ENCODE peak calls at places on chromosomes 7 and 10, in five cellular contexts. One of them, this sample, is unnamed.

GRCh38 chr10:93916257-93917063 is 22.7 kb downstream of the SLC35G1 start:
- DNase-seq in EL: peak
- DNase-seq in NCI-H69: peak
- DNase-seq in substantia nigra: no peak
- DNase-seq in CD8-positive, alpha-beta memory T cell: no peak
- DNase-seq in this sample: peak

GRCh38 chr10:132616170-132616994 is 78.8 kb downstream of the INPP5A start:
- DNase-seq in EL: no peak
- DNase-seq in NCI-H69: no peak
- DNase-seq in substantia nigra: no peak
- DNase-seq in CD8-positive, alpha-beta memory T cell: peak
- DNase-seq in this sample: no peak

GRCh38 chr7:156895024-156895780 is 2.2 kb upstream of the LMBR1 start:
- DNase-seq in EL: no peak
- DNase-seq in NCI-H69: no peak
- DNase-seq in substantia nigra: no peak
- DNase-seq in CD8-positive, alpha-beta memory T cell: no peak
- DNase-seq in this sample: no peak

GRCh38 chr10:35895331-35895730 is 253.2 kb upstream of the FZD8 start:
- DNase-seq in EL: no peak
- DNase-seq in NCI-H69: no peak
- DNase-seq in substantia nigra: no peak
- DNase-seq in CD8-positive, alpha-beta memory T cell: no peak
- DNase-seq in this sample: peak

GRCh38 chr10:14325325-14325955 is 5.3 kb downstream of the FRMD4A start:
- DNase-seq in EL: peak
- DNase-seq in NCI-H69: peak
- DNase-seq in substantia nigra: no peak
- DNase-seq in CD8-positive, alpha-beta memory T cell: peak
- DNase-seq in this sample: peak

GRCh38 chr7:146366938-146367337 is 250.3 kb downstream of the CNTNAP2 start:
- DNase-seq in EL: no peak
- DNase-seq in NCI-H69: no peak
- DNase-seq in substantia nigra: no peak
- DNase-seq in CD8-positive, alpha-beta memory T cell: no peak
- DNase-seq in this sample: peak

GRCh38 chr7:50393076-50393475 is 57.1 kb downstream of the FIGNL1 start:
- DNase-seq in EL: no peak
- DNase-seq in NCI-H69: no peak
- DNase-seq in substantia nigra: no peak
- DNase-seq in CD8-positive, alpha-beta memory T cell: no peak
- DNase-seq in this sample: no peak

GRCh38 chr7:139698278-139698677 is 79.5 kb downstream of the HIPK2 start:
- DNase-seq in EL: no peak
- DNase-seq in NCI-H69: no peak
- DNase-seq in substantia nigra: no peak
- DNase-seq in CD8-positive, alpha-beta memory T cell: no peak
- DNase-seq in this sample: no peak

GRCh38 chr10:128173383-128173782 is 47.2 kb upstream of the MKI67 start:
- DNase-seq in EL: peak
- DNase-seq in NCI-H69: no peak
- DNase-seq in substantia nigra: no peak
- DNase-seq in CD8-positive, alpha-beta memory T cell: no peak
- DNase-seq in this sample: peak

GRCh38 chr7:95323410-95324129 is 762 bp downstream of the PON1 start:
- DNase-seq in EL: no peak
- DNase-seq in NCI-H69: no peak
- DNase-seq in substantia nigra: no peak
- DNase-seq in CD8-positive, alpha-beta memory T cell: no peak
- DNase-seq in this sample: no peak

GRCh38 chr7:130741336-130741995 is 7.5 kb upstream of the KLF14 start:
- DNase-seq in EL: no peak
- DNase-seq in NCI-H69: no peak
- DNase-seq in substantia nigra: no peak
- DNase-seq in CD8-positive, alpha-beta memory T cell: no peak
- DNase-seq in this sample: no peak

GRCh38 chr7:39465055-39465929 is 100.9 kb upstream of the YAE1 start:
- DNase-seq in EL: peak
- DNase-seq in NCI-H69: peak
- DNase-seq in substantia nigra: no peak
- DNase-seq in CD8-positive, alpha-beta memory T cell: no peak
- DNase-seq in this sample: peak

GRCh38 chr7:21364838-21365267 is 63.0 kb upstream of the SP4 start:
- DNase-seq in EL: peak
- DNase-seq in NCI-H69: no peak
- DNase-seq in substantia nigra: no peak
- DNase-seq in CD8-positive, alpha-beta memory T cell: no peak
- DNase-seq in this sample: no peak

GRCh38 chr10:126749030-126749655 is 78.7 kb upstream of the C10orf90 start:
- DNase-seq in EL: peak
- DNase-seq in NCI-H69: peak
- DNase-seq in substantia nigra: peak
- DNase-seq in CD8-positive, alpha-beta memory T cell: peak
- DNase-seq in this sample: peak

GRCh38 chr7:116610210-116610609 is 61.8 kb upstream of the MET start:
- DNase-seq in EL: peak
- DNase-seq in NCI-H69: no peak
- DNase-seq in substantia nigra: no peak
- DNase-seq in CD8-positive, alpha-beta memory T cell: no peak
- DNase-seq in this sample: peak

GRCh38 chr10:98910048-98910447 is 325.6 kb downstream of the HPSE2 start:
- DNase-seq in EL: no peak
- DNase-seq in NCI-H69: no peak
- DNase-seq in substantia nigra: no peak
- DNase-seq in CD8-positive, alpha-beta memory T cell: no peak
- DNase-seq in this sample: no peak

GRCh38 chr10:103281753-103282152 is 4.8 kb downstream of the INA start:
- DNase-seq in EL: peak
- DNase-seq in NCI-H69: peak
- DNase-seq in substantia nigra: no peak
- DNase-seq in CD8-positive, alpha-beta memory T cell: no peak
- DNase-seq in this sample: peak

GRCh38 chr10:36341466-36341865 is 699.4 kb upstream of the FZD8 start:
- DNase-seq in EL: no peak
- DNase-seq in NCI-H69: no peak
- DNase-seq in substantia nigra: no peak
- DNase-seq in CD8-positive, alpha-beta memory T cell: no peak
- DNase-seq in this sample: no peak

GRCh38 chr7:38070718-38071117 is 107.3 kb upstream of the STARD3NL start:
- DNase-seq in EL: no peak
- DNase-seq in NCI-H69: peak
- DNase-seq in substantia nigra: no peak
- DNase-seq in CD8-positive, alpha-beta memory T cell: no peak
- DNase-seq in this sample: peak